ENCODE peak calls at places on chromosomes 5 and 9, in ten cellular contexts. F, Y, W, E, S, K, M, J, N and B are unnamed samples.
A peak's percentile ranks its signal among the peaks of the same experiment; 100 is the strongest.

GRCh38 chr5:62717211-62717927 is 138.8 kb downstream of the LRRC70 start:
- DNase-seq in F (no peak), Y (no peak), W (no peak), E (peak; percentile 1), S (no peak), K (no peak), M (no peak), J (no peak), N (no peak), B (no peak)

GRCh38 chr9:35820076-35820475 is 5.2 kb upstream of the HINT2 start:
- DNase-seq in F (no peak), Y (no peak), W (no peak), E (peak; percentile 88), S (no peak), K (no peak), M (no peak), J (no peak), N (no peak), B (no peak)

GRCh38 chr5:18792145-18792544 is 1157.9 kb downstream of the TAF11L14 start:
- DNase-seq in F (peak; percentile 83), Y (no peak), W (no peak), E (peak; percentile 20), S (no peak), K (no peak), M (no peak), J (no peak), N (no peak), B (no peak)

GRCh38 chr5:148776780-148777179 is 49.6 kb upstream of the ADRB2 start:
- DNase-seq in F (peak; percentile 100), Y (no peak), W (no peak), E (peak; percentile 45), S (no peak), K (no peak), M (no peak), J (no peak), N (no peak), B (no peak)

GRCh38 chr9:131422241-131422792 is 28.4 kb downstream of the PRRC2B start:
- DNase-seq in F (peak; percentile 83), Y (no peak), W (no peak), E (no peak), S (no peak), K (no peak), M (no peak), J (no peak), N (no peak), B (no peak)

GRCh38 chr9:108543251-108543768 is 312.5 kb downstream of the ACTL7B start:
- DNase-seq in F (peak; percentile 99), Y (no peak), W (no peak), E (no peak), S (no peak), K (no peak), M (no peak), J (peak; percentile 51), N (no peak), B (no peak)

GRCh38 chr9:76371901-76372300 is 22.3 kb downstream of the RFK start:
- DNase-seq in F (no peak), Y (no peak), W (no peak), E (peak; percentile 39), S (no peak), K (no peak), M (no peak), J (no peak), N (no peak), B (no peak)

GRCh38 chr5:6801236-6801635 is 88.0 kb downstream of the TENT4A start:
- DNase-seq in F (no peak), Y (no peak), W (no peak), E (no peak), S (no peak), K (no peak), M (no peak), J (no peak), N (peak; percentile 18), B (no peak)

GRCh38 chr5:76532061-76532460 is 91.1 kb downstream of the F2RL2 start:
- DNase-seq in F (no peak), Y (no peak), W (no peak), E (no peak), S (no peak), K (no peak), M (no peak), J (no peak), N (no peak), B (no peak)

GRCh38 chr9:21974542-21975409 is 19.4 kb downstream of the CDKN2A start:
- DNase-seq in F (peak; percentile 92), Y (no peak), W (no peak), E (peak; percentile 93), S (no peak), K (peak; percentile 20), M (no peak), J (peak; percentile 81), N (no peak), B (peak; percentile 65)

GRCh38 chr9:132990781-132991180 is 12.3 kb downstream of the GFI1B start:
- DNase-seq in F (no peak), Y (no peak), W (no peak), E (no peak), S (no peak), K (no peak), M (no peak), J (no peak), N (no peak), B (no peak)